ENCODE peak calls at places on chromosomes 11 and 22, in four cellular contexts. T is HepG2, E is HCT116, G is upper lobe of left lung. H is an unnamed sample. For H3K4me1, the result is how much of the 10 kb centered on the place peaks cover.

GRCh38 chr11:64660205-64660604 is 62.8 kb downstream of the NRXN2 start:
- ATAC-seq in T (no peak), E (no peak), G (no peak), H (no peak)

GRCh38 chr11:18000760-18001159 is 12.1 kb downstream of the SERGEF start:
- ATAC-seq in E (no peak), T (peak), G (no peak), H (no peak)

GRCh38 chr11:11407065-11407737 is 54.2 kb upstream of the CSNK2A3 start:
- ATAC-seq in T (no peak), G (peak), E (no peak), H (peak)

GRCh38 chr11:132471491-132471890 is 1060.8 kb downstream of the OPCML start:
- ATAC-seq in T (no peak), G (no peak), E (no peak), H (no peak)

GRCh38 chr11:83674498-83674897 is 388.3 kb upstream of the CCDC90B start:
- ATAC-seq in T (no peak), G (no peak), E (no peak), H (no peak)

GRCh38 chr11:20134991-20135736 is 25.1 kb downstream of the DBX1 start:
- ATAC-seq in T (peak), E (no peak), G (no peak), H (no peak)

GRCh38 chr22:30116362-30117117 is 36.3 kb downstream of the HORMAD2 start:
- ATAC-seq in T (peak), G (no peak), E (peak), H (no peak)

GRCh38 chr11:56331861-56332491 is 13.9 kb upstream of the OR8K1 start:
- ATAC-seq in E (no peak), T (no peak), G (peak), H (no peak)

GRCh38 chr11:1298695-1299492 is 10.5 kb downstream of the TOLLIP start:
- ATAC-seq in T (peak), G (peak), E (no peak), H (peak)

DNA sequence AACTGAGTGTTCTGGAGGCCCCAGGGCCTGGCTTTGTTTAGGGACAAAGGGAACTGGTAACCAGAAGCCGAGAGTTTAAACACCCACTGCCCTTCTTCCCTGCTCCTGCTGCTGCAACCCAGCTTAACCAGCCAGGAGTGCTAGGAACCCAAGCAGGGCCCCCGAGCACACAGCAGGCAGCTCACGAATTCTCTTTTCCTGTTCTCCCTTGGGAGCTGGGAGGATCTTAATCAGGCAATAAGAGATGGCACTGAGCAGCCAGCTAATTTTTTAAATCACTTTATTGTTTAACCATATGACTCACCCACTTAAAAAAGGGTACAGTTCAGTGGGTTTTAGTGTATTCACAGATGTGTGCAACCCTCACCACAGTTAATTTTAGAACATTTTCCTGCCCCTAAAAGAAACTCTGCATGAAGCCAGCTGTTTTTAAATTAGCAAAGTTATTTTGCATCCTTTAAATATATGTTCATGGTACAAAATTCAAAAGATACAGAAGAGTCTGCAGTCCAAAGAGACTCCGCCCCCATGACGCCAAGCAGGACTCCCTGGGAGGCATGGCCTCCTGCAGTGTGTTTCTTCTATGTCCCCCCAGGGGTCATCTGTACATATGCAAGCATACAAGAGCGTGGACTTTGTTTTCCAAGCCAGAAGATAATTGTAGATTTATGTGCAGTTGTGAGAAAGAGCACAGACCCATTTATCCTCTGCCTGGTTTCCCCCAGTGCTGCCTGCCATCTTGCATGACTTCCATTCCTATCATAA is 18.9 kb upstream of the PPP6R3 start:
- ATAC-seq in G (no peak), E (no peak), T (no peak), H (no peak)
- H3K4me1 ChIP-seq in G (under half), E (under half), T (under half), H (under half)

GRCh38 chr11:130672911-130673310 is 224.5 kb downstream of the ADAMTS15 start:
- ATAC-seq in E (no peak), G (no peak), T (no peak), H (no peak)

GRCh38 chr11:130670200-130670599 is 221.8 kb downstream of the ADAMTS15 start:
- ATAC-seq in G (no peak), E (no peak), T (no peak), H (peak)

GRCh38 chr11:130673698-130674097 is 225.3 kb downstream of the ADAMTS15 start:
- ATAC-seq in G (no peak), E (no peak), T (no peak), H (no peak)

GRCh38 chr11:130674686-130675085 is 226.2 kb downstream of the ADAMTS15 start:
- ATAC-seq in T (no peak), E (no peak), G (no peak), H (no peak)

GRCh38 chr11:130671801-130672700 is 223.6 kb downstream of the ADAMTS15 start:
- ATAC-seq in E (no peak), T (peak), G (no peak), H (peak)
- TF ChIP-seq POLR2AphosphoS5 in E (no peak), T (no peak), G (no peak), H (peak)

GRCh38 chr11:70434813-70435300 is 36.5 kb downstream of the CTTN start:
- ATAC-seq in T (no peak), E (no peak), G (no peak), H (no peak)

GRCh38 chr11:70435361-70435760 is 37.0 kb downstream of the CTTN start:
- ATAC-seq in E (no peak), G (no peak), T (no peak), H (no peak)

GRCh38 chr11:70437111-70437784 is 38.9 kb downstream of the CTTN start:
- ATAC-seq in T (no peak), E (peak), G (no peak), H (no peak)

GRCh38 chr11:70436501-70436860 is 38.2 kb downstream of the CTTN start:
- ATAC-seq in T (no peak), G (no peak), E (no peak), H (no peak)

DNA sequence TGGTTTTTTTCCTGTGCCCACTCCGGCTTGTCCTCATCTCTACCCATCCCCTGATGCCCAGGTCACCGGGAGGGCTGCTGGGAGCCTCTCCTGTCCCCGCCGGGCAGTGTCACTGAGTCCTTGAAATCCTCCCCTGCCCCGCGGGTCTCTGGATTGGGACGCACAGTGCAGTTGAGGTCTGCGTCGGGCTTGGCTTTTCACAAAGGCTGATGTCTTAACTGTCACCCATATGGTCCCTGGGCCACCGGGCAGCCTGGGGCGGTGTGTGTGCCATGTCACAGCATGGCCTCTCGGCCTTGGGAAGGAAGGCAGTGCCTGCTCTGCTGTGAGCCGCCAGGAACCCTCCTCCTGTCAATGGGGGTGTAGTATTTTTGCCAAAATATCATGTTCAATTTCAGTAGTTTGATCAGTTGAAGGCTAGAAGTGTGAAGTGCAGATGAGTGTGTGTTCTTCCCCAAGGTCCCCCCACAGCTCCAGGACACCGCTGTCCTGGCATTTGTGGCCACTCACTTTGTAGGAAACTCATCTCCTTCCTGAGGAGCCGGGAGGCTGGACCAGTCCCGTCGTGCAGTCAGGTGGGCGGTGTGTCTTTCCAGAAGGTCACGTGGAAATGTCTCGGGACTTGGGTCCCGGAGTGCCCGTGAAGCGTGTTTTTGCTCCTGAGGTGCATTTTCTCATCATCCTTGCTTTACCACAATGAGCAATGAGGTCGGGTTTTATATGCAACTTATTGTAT is 37.6 kb downstream of the CTTN start:
- ATAC-seq in G (no peak), T (no peak), E (no peak), H (no peak)
- H3K4me1 ChIP-seq in G (under half), T (under half), E (under half), H (under half)

DNA sequence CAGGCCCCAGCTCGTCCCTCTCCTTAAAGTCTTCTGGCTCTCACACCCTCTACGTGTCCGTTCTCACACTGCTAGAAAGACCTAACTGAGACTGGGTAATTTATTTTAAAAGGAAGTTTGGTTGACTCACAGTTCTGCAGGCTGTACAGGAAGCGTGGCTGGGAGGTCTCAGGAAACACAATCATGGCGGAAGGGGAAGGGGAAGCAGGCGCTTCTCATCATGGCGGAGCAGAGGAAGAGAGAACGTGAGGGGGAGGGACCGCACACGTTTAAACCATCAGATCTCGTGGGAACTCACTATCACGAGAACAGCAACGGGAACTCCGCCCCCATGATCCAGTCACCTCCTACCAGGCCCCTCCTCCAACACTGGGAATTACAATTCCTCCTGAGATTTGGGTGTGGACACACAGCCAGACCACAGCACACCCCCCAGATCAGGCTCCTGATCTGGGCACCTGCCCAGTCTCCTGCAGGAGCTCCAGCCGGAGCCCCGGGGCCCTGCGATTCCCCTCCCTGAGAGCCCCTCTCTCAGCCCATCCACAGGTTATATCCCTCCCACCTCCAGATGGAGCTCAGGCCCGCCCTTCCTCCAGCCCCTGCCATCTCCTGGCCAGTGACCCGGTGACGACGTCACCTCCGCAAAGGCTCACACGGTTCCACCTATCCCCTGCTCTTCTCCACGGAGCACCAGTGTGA is 170.2 kb downstream of the BRD1 start:
- ATAC-seq in T (no peak), E (peak), G (peak), H (peak)
- TF ChIP-seq POLR2AphosphoS5 in T (no peak), E (peak), G (peak), H (peak)

DNA sequence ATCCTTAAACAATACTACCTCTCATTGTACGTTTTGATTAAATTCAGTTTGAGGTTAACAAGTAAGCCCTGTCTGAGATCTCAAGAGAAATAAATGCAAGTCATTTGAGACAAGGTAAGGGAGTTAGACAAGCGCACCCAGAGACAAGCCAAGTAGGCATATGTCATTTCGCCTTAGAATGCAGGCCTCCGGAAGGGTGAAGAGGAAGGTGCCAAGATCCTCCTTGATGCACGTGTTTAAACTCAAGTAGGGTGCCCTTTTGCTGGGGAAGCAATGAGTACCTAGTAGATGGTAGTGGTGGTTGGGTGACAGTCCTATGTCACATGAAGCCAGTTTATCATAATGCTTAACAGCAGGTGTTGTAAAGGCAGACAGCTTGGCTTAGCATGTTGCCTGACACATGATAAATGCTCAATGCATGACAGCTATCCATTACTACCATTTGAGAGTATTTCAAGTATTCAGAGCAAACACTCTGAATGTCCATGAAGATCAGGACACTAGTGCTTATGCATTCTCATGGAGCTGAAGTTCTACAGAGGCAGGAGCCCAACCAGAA is 415.9 kb downstream of the TMEM135 start:
- ATAC-seq in E (no peak), G (no peak), T (no peak), H (no peak)
- H3K4me1 ChIP-seq in E (under half), G (under half), T (under half), H (under half)

GRCh38 chr11:67604815-67605214 is 1.9 kb upstream of the NDUFV1 start:
- ATAC-seq in E (no peak), G (no peak), T (no peak), H (no peak)

GRCh38 chr11:67601098-67601497 is 5.6 kb upstream of the NDUFV1 start:
- ATAC-seq in G (no peak), E (no peak), T (no peak), H (no peak)

GRCh38 chr11:67596753-67597300 is 9.9 kb upstream of the NDUFV1 start:
- ATAC-seq in E (no peak), T (no peak), G (no peak), H (no peak)

GRCh38 chr11:67599149-67599548 is 7.6 kb upstream of the NDUFV1 start:
- ATAC-seq in T (no peak), G (no peak), E (no peak), H (no peak)

DNA sequence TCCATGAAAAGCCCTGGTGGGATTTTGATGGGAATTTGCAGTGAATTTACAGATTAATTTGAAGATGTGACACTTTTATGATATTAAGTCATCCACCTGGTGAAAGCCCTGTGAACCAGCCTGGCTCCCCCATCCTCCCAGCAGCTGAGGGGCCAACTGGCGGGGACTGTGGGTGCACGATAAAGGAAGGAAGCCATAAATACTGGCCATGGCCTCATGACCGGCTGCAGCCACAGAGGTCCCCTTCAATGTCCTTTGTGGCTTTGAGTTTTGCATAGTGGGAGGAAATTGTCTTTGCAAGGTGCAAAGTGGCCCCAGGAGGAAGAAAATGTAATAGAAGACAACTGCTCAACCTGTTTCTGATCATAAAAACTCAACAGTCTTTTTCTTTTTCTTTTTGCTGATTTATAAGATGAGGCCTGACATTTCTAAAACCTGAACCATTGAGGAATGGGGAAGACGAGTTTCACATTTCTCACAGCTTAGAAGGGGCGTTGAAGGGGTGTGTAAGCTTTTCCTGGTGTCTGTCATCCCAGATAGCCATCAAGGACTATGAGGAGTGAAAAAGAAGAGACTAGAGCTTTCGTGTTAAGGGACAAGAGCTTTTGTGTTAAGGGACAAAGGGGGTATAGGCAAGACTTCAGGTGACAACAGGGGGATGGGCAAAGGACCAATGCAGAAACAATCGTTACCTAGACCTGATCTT is 6.3 kb upstream of the NDUFV1 start:
- ATAC-seq in T (no peak), G (no peak), E (no peak), H (no peak)
- TF ChIP-seq POLR2AphosphoS5 in T (no peak), G (no peak), E (no peak), H (no peak)

GRCh38 chr22:20749453-20749852 is 24.5 kb upstream of the SERPIND1 start:
- ATAC-seq in T (no peak), G (peak), E (no peak), H (no peak)
- H3K4me1 ChIP-seq in T (under half), G (under half), E (under half), H (under half)

H was measured in gastroesophageal sphincter.